ENCODE peak calls at places on chromosomes 1 and 21, in six cellular contexts. D is mammary epithelial cell, O is right atrium auricular region, S is adipocyte, C is body of pancreas, U is H7. A is an unnamed sample.
A peak's percentile ranks its signal among the peaks of the same experiment; 100 is the strongest.

GRCh38 chr21:44902268-44903053 is 18.2 kb downstream of the ITGB2 start:
- DNase-seq in O (no peak), C (no peak), D (no peak), U (no peak), S (no peak), A (no peak)

GRCh38 chr1:36396359-36396758 is 1.3 kb downstream of the LSM10 start:
- DNase-seq in U (no peak), S (no peak), O (no peak), C (no peak), D (no peak), A (no peak)

GRCh38 chr1:212700892-212701819 is 1.5 kb upstream of the BATF3 start:
- DNase-seq in O (peak; percentile 70), U (peak; percentile 62), C (peak; percentile 21), D (no peak), S (peak; percentile 67), A (peak; percentile 63)

GRCh38 chr1:192225266-192225665 is 67.0 kb downstream of the RGS18 start:
- DNase-seq in O (no peak), C (no peak), U (peak; percentile 2), D (no peak), S (no peak), A (no peak)

GRCh38 chr1:84402060-84402459 is 3.8 kb downstream of the DNASE2B start:
- DNase-seq in O (no peak), D (peak; percentile 72), U (no peak), C (no peak), S (no peak), A (peak; percentile 22)

GRCh38 chr1:93723733-93724270 is 42.2 kb upstream of the BCAR3 start:
- DNase-seq in O (no peak), D (no peak), C (no peak), S (no peak), U (no peak), A (no peak)

GRCh38 chr1:119047040-119047438 is 58.9 kb upstream of the TBX15 start:
- DNase-seq in C (no peak), D (no peak), S (no peak), O (no peak), U (no peak), A (no peak)

GRCh38 chr1:5222626-5223025 is 568.2 kb downstream of the AJAP1 start:
- DNase-seq in O (no peak), C (no peak), S (no peak), U (no peak), D (no peak), A (no peak)

GRCh38 chr1:216183007-216183406 is 240.2 kb downstream of the USH2A start:
- DNase-seq in S (peak; percentile 74), O (no peak), C (no peak), D (no peak), U (peak; percentile 0), A (peak; percentile 67)

GRCh38 chr1:20280399-20280798 is 10.3 kb upstream of the VWA5B1 start:
- DNase-seq in O (no peak), C (no peak), U (no peak), D (no peak), S (no peak), A (no peak)

GRCh38 chr1:50705699-50706098 is 254.4 kb downstream of the FAF1 start:
- DNase-seq in C (no peak), U (no peak), D (peak; percentile 91), O (no peak), S (no peak), A (no peak)

GRCh38 chr1:213790565-213790964 is 197.2 kb upstream of the PROX1 start:
- DNase-seq in O (no peak), D (no peak), S (no peak), U (no peak), C (no peak), A (no peak)

GRCh38 chr1:228065543-228066347 is 16.8 kb upstream of the ARF1 start:
- DNase-seq in O (no peak), S (no peak), C (no peak), D (no peak), U (peak; percentile 51), A (no peak)

GRCh38 chr21:44370027-44370735 is 16.8 kb downstream of the TRPM2 start:
- DNase-seq in D (peak; percentile 78), C (no peak), O (no peak), S (peak; percentile 59), U (peak; percentile 95), A (peak; percentile 31)

GRCh38 chr21:17536381-17536780 is 23.5 kb downstream of the CXADR start:
- DNase-seq in U (no peak), C (no peak), D (no peak), O (no peak), S (no peak), A (no peak)

GRCh38 chr1:236067854-236068454 is 3.1 kb upstream of the NID1 start:
- DNase-seq in D (no peak), C (no peak), U (no peak), O (no peak), S (peak; percentile 17), A (no peak)

GRCh38 chr1:91700771-91701493 is 185.0 kb downstream of the TGFBR3 start:
- DNase-seq in D (no peak), O (no peak), S (peak; percentile 69), C (no peak), U (no peak), A (no peak)

GRCh38 chr1:165248969-165249571 is 107.4 kb downstream of the LMX1A start:
- DNase-seq in C (no peak), D (no peak), O (no peak), U (no peak), S (no peak), A (no peak)

GRCh38 chr1:31760422-31760900 is 3.7 kb downstream of the ADGRB2 start:
- DNase-seq in O (no peak), D (no peak), S (no peak), C (no peak), U (peak; percentile 90), A (no peak)

GRCh38 chr1:162550925-162551324 is 10.6 kb upstream of the UAP1 start:
- DNase-seq in C (no peak), S (no peak), U (no peak), D (no peak), O (no peak), A (no peak)

GRCh38 chr1:210407207-210407886 is 78.6 kb downstream of the HHAT start:
- DNase-seq in S (peak; percentile 88), U (peak; percentile 63), O (peak; percentile 74), C (peak; percentile 70), D (peak; percentile 50), A (peak; percentile 45)

DNA sequence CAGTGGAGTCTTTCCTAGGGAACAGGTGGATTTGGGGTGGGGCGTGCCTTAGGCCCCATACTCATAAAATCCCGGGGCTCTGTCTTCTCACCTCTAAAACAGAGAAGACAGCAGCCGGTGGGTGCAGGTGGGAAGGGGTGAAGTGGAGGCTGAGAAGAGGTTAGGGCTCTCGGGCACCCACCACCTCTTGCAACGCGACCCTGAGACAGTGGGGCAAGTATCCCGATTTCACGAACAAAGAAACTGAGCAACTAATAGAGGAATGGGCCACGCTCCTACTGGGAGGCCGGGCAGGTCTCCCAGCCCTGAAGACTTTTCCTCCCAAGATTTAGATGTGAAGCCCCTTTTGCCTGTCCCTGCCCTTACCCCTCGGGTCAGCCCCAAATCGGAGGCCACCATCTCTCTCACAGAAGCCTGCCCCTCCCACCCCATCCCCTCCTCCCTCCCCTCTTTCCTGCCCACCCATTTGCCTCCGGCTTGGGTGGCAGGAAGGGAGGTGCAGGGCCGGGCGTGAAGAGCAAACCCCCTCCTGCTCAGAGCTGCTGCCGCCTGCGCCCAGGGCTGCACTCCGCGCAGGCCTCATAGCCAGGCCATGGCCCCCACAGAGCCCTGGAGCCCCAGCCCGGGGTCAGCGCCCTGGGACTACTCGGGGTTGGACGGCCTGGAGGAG is at the start of gene GPR25:
- DNase-seq in U (peak; percentile 29), D (no peak), S (no peak), C (no peak), O (no peak), A (no peak)
- H3K4me3 ChIP-seq in U (no peak within 1 kb of the TSS), D (peak within 1 kb of the TSS; percentile 25), S (peak within 1 kb of the TSS; percentile 13), C (no peak within 1 kb of the TSS), O (peak within 1 kb of the TSS; percentile 42), A (no peak within 1 kb of the TSS)

DNA sequence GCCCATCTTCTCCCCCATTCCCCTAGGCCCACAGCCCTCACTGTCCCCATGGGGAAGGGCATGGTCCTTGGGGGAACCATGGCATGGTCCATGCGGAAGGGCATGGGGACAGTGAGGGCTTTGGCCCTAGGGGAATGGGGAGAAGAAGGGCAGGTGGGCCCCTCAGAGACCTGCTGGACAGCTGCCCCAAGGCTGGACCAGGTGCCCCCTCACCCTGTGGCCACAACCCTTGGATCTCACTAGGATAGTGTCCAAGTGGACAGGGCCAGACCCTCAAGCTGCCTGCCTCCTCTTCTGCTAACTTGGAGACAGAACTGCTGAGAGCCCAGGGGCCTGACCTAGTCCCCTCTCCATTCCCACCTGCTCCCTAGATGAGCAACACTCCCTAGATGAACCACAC is 12.4 kb upstream of the SMYD3 start:
- DNase-seq in O (no peak), D (no peak), U (no peak), S (no peak), C (no peak), A (no peak)
- H3K36me3 ChIP-seq in O (no peaks in the 10 kb centered on the region), D (no peaks in the 10 kb centered on the region), U (no peaks in the 10 kb centered on the region), S (no peaks in the 10 kb centered on the region), C (no peaks in the 10 kb centered on the region), A (no peaks in the 10 kb centered on the region)

DNA sequence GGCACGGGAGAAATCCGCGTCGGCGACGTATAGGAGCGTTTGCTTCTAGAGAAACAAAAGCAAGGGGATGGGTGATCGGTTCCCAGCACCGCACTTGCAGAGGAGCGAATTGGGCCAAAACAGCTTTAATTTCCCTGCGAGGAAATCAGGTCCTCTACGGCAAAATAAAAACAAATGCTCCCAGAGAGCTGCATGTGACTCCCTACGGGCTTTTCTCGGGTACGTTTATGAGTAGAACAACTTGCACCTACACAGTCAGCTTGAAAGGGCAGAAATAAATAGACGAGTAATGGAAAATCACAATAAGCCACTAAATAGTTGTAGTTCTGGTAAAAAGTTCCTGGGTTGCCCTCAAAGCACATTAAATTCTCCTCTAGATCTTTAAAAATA is 1.2 kb downstream of the NHLH2 start:
- DNase-seq in S (peak; percentile 12), U (no peak), O (no peak), D (no peak), C (no peak), A (no peak)
- H3K4me3 ChIP-seq in S (peak overlapping the region; percentile 71), U (peak overlapping the region; percentile 76), O (peak overlapping the region; percentile 38), D (peak overlapping the region; percentile 55), C (no peak overlapping the region), A (peak overlapping the region; percentile 43)

GRCh38 chr1:6476483-6476882 is 10.5 kb upstream of the TNFRSF25 start:
- DNase-seq in D (no peak), S (no peak), O (no peak), U (no peak), C (no peak), A (no peak)

GRCh38 chr1:6473974-6474814 is 8.2 kb upstream of the TNFRSF25 start:
- DNase-seq in U (peak; percentile 86), S (no peak), O (no peak), D (no peak), C (no peak), A (no peak)

GRCh38 chr1:6473156-6473555 is 7.2 kb upstream of the TNFRSF25 start:
- DNase-seq in D (no peak), O (no peak), C (no peak), U (no peak), S (no peak), A (no peak)

GRCh38 chr1:6475381-6476133 is 9.6 kb upstream of the TNFRSF25 start:
- DNase-seq in S (peak; percentile 76), D (peak; percentile 31), C (peak; percentile 71), O (no peak), U (peak; percentile 97), A (peak; percentile 39)

DNA sequence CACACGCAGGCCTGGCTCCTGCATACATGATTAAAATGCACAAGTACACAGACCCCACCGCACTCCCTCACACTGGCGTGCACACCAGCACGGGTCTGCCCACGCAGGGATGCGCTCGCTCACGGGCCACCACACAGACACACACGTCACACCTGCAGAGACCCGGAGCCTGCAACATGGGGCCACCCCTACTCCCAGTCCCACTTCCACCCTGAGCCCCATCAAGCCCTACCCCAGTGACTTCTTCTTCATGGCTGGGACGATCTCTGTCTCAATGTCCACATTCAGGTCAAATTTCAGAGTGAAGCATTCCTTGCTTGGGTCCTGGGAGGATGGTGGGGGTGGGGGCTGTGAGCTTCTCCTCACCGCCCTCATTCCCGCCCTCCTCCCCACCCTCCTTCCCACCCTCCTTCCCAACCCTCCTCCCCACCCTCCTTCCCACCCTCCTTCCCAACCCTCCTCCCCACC is 8.9 kb upstream of the TNFRSF25 start:
- DNase-seq in C (no peak), D (no peak), O (no peak), U (peak; percentile 78), S (no peak), A (no peak)
- H3K36me3 ChIP-seq in C (no peaks in the 10 kb centered on the region), D (peaks cover 10% of the 10 kb centered on the region), O (peaks cover 41% of the 10 kb centered on the region), U (peaks cover 3% of the 10 kb centered on the region), S (no peaks in the 10 kb centered on the region), A (no peaks in the 10 kb centered on the region)